ENCODE peak calls at places on chromosome 14, in four cellular contexts. One of them, this sample, is unnamed. For H3K4me1 and H3K36me3, the result is how much of the 10 kb centered on the place peaks cover.

GRCh38 chr14:68580096-68580640 is 212.7 kb downstream of the ZFP36L1 start:
- DNase-seq in Peyer's patch: no peak
- DNase-seq in gastrocnemius medialis: no peak
- DNase-seq in hepatocyte: no peak
- DNase-seq in this sample: no peak

GRCh38 chr14:44928793-44929192 is 33.0 kb downstream of the KLHL28 start:
- DNase-seq in Peyer's patch: no peak
- DNase-seq in gastrocnemius medialis: no peak
- DNase-seq in hepatocyte: no peak
- DNase-seq in this sample: no peak

GRCh38 chr14:28676481-28676880 is 90.1 kb upstream of the FOXG1 start:
- DNase-seq in Peyer's patch: no peak
- DNase-seq in gastrocnemius medialis: no peak
- DNase-seq in hepatocyte: peak
- DNase-seq in this sample: no peak

GRCh38 chr14:49768301-49769121 is 558 bp downstream of the KLHDC2 start:
- DNase-seq in Peyer's patch: peak
- DNase-seq in gastrocnemius medialis: peak
- DNase-seq in hepatocyte: peak
- DNase-seq in this sample: peak

GRCh38 chr14:50062438-50063039 is 53.8 kb downstream of the VCPKMT start:
- DNase-seq in Peyer's patch: peak
- DNase-seq in gastrocnemius medialis: no peak
- DNase-seq in hepatocyte: peak
- DNase-seq in this sample: peak

GRCh38 chr14:52055215-52055614 is 13.6 kb downstream of the NID2 start:
- DNase-seq in Peyer's patch: no peak
- DNase-seq in gastrocnemius medialis: no peak
- DNase-seq in hepatocyte: no peak
- DNase-seq in this sample: no peak

GRCh38 chr14:74664717-74665116 is 48.2 kb downstream of the AREL1 start:
- DNase-seq in Peyer's patch: no peak
- DNase-seq in gastrocnemius medialis: no peak
- DNase-seq in hepatocyte: no peak
- DNase-seq in this sample: no peak

GRCh38 chr14:75361751-75362433 is 65.9 kb upstream of the JDP2 start:
- DNase-seq in Peyer's patch: no peak
- DNase-seq in gastrocnemius medialis: peak
- DNase-seq in hepatocyte: no peak
- DNase-seq in this sample: no peak

GRCh38 chr14:50363734-50364113 is 33.0 kb downstream of the CDKL1 start:
- DNase-seq in Peyer's patch: peak
- DNase-seq in gastrocnemius medialis: peak
- DNase-seq in hepatocyte: no peak
- DNase-seq in this sample: no peak

GRCh38 chr14:56648508-56649301 is 69.1 kb downstream of the TMEM260 start:
- DNase-seq in Peyer's patch: no peak
- DNase-seq in gastrocnemius medialis: no peak
- DNase-seq in hepatocyte: no peak
- DNase-seq in this sample: no peak

GRCh38 chr14:101478796-101479410 is 82.4 kb upstream of the DIO3 start:
- DNase-seq in Peyer's patch: no peak
- DNase-seq in gastrocnemius medialis: no peak
- DNase-seq in hepatocyte: no peak
- DNase-seq in this sample: no peak

GRCh38 chr14:71142375-71143038 is 235.2 kb downstream of the PCNX1 start:
- DNase-seq in Peyer's patch: no peak
- DNase-seq in gastrocnemius medialis: no peak
- DNase-seq in hepatocyte: no peak
- DNase-seq in this sample: no peak

GRCh38 chr14:61188936-61189808 is 92.0 kb downstream of the TMEM30B start:
- DNase-seq in Peyer's patch: no peak
- DNase-seq in gastrocnemius medialis: peak
- DNase-seq in hepatocyte: peak
- DNase-seq in this sample: peak

GRCh38 chr14:75188520-75189267 is 12.3 kb upstream of the TMED10 start:
- DNase-seq in Peyer's patch: peak
- DNase-seq in gastrocnemius medialis: peak
- DNase-seq in hepatocyte: no peak
- DNase-seq in this sample: no peak

GRCh38 chr14:92656306-92656705 is 92.1 kb downstream of the LGMN start:
- DNase-seq in Peyer's patch: no peak
- DNase-seq in gastrocnemius medialis: no peak
- DNase-seq in hepatocyte: no peak
- DNase-seq in this sample: no peak

GRCh38 chr14:41047763-41048162 is 558.9 kb upstream of the LRFN5 start:
- DNase-seq in Peyer's patch: no peak
- DNase-seq in gastrocnemius medialis: no peak
- DNase-seq in hepatocyte: no peak
- DNase-seq in this sample: no peak

GRCh38 chr14:83356080-83356479 is 1822.4 kb upstream of the SEL1L start:
- DNase-seq in Peyer's patch: no peak
- DNase-seq in gastrocnemius medialis: no peak
- DNase-seq in hepatocyte: no peak
- DNase-seq in this sample: no peak

GRCh38 chr14:53190938-53191337 is 37.8 kb upstream of the DDHD1 start:
- DNase-seq in Peyer's patch: no peak
- DNase-seq in gastrocnemius medialis: no peak
- DNase-seq in hepatocyte: no peak
- DNase-seq in this sample: no peak

GRCh38 chr14:97266653-97267052 is 469.5 kb downstream of the VRK1 start:
- DNase-seq in Peyer's patch: no peak
- DNase-seq in gastrocnemius medialis: no peak
- DNase-seq in hepatocyte: peak
- DNase-seq in this sample: no peak

GRCh38 chr14:32077081-32078029 is at the start of gene ARHGAP5:
- DNase-seq in Peyer's patch: peak
- DNase-seq in gastrocnemius medialis: peak
- DNase-seq in hepatocyte: peak
- DNase-seq in this sample: peak

GRCh38 chr14:89365071-89365801 is 51.8 kb downstream of the FOXN3 start:
- DNase-seq in Peyer's patch: peak
- DNase-seq in gastrocnemius medialis: no peak
- DNase-seq in hepatocyte: no peak
- DNase-seq in this sample: no peak

GRCh38 chr14:95481391-95482022 is 34.9 kb downstream of the SYNE3 start:
- DNase-seq in Peyer's patch: no peak
- DNase-seq in gastrocnemius medialis: no peak
- DNase-seq in hepatocyte: no peak
- DNase-seq in this sample: no peak

GRCh38 chr14:60505448-60505847 is 3.5 kb upstream of the SIX6 start:
- DNase-seq in Peyer's patch: no peak
- DNase-seq in gastrocnemius medialis: no peak
- DNase-seq in hepatocyte: no peak
- DNase-seq in this sample: no peak

GRCh38 chr14:48140804-48141203 is 465.4 kb upstream of the MDGA2 start:
- DNase-seq in Peyer's patch: no peak
- DNase-seq in gastrocnemius medialis: no peak
- DNase-seq in hepatocyte: no peak
- DNase-seq in this sample: no peak

GRCh38 chr14:53924754-53925153 is 31.9 kb downstream of the BMP4 start:
- DNase-seq in Peyer's patch: no peak
- DNase-seq in gastrocnemius medialis: no peak
- DNase-seq in hepatocyte: peak
- DNase-seq in this sample: no peak

GRCh38 chr14:52660325-52660724 is 35.0 kb downstream of the ERO1A start:
- DNase-seq in Peyer's patch: no peak
- DNase-seq in gastrocnemius medialis: no peak
- DNase-seq in hepatocyte: no peak
- DNase-seq in this sample: no peak

GRCh38 chr14:48616941-48617340 is 941.5 kb upstream of the MDGA2 start:
- DNase-seq in Peyer's patch: no peak
- DNase-seq in gastrocnemius medialis: no peak
- DNase-seq in hepatocyte: no peak
- DNase-seq in this sample: no peak

GRCh38 chr14:56172571-56172971 is 54.4 kb downstream of the PELI2 start:
- DNase-seq in Peyer's patch: no peak
- DNase-seq in gastrocnemius medialis: no peak
- DNase-seq in hepatocyte: no peak
- DNase-seq in this sample: no peak

GRCh38 chr14:59301354-59301753 is 112.9 kb downstream of the DAAM1 start:
- DNase-seq in Peyer's patch: peak
- DNase-seq in gastrocnemius medialis: no peak
- DNase-seq in hepatocyte: no peak
- DNase-seq in this sample: no peak

GRCh38 chr14:82854851-82855250 is 1321.2 kb upstream of the SEL1L start:
- DNase-seq in Peyer's patch: no peak
- DNase-seq in gastrocnemius medialis: no peak
- DNase-seq in hepatocyte: no peak
- DNase-seq in this sample: no peak

GRCh38 chr14:22472935-22473854 is 115.8 kb downstream of the DAD1 start:
- DNase-seq in Peyer's patch: peak
- DNase-seq in gastrocnemius medialis: no peak
- DNase-seq in hepatocyte: peak
- DNase-seq in this sample: no peak

GRCh38 chr14:32611752-32612151 is 282.7 kb downstream of the AKAP6 start:
- DNase-seq in Peyer's patch: no peak
- DNase-seq in gastrocnemius medialis: no peak
- DNase-seq in hepatocyte: no peak
- DNase-seq in this sample: no peak

GRCh38 chr14:75196468-75196867 is 20.1 kb upstream of the TMED10 start:
- DNase-seq in Peyer's patch: no peak
- DNase-seq in gastrocnemius medialis: no peak
- DNase-seq in hepatocyte: peak
- DNase-seq in this sample: peak

GRCh38 chr14:29911815-29912214 is 15.8 kb downstream of the PRKD1 start:
- DNase-seq in Peyer's patch: no peak
- DNase-seq in gastrocnemius medialis: no peak
- DNase-seq in hepatocyte: no peak
- DNase-seq in this sample: no peak

GRCh38 chr14:80523518-80524117 is 312.3 kb upstream of the DIO2 start:
- DNase-seq in Peyer's patch: no peak
- DNase-seq in gastrocnemius medialis: no peak
- DNase-seq in hepatocyte: no peak
- DNase-seq in this sample: no peak

GRCh38 chr14:36020120-36021029 is 156.1 kb downstream of the PTCSC3 start:
- DNase-seq in Peyer's patch: no peak
- DNase-seq in gastrocnemius medialis: no peak
- DNase-seq in hepatocyte: no peak
- DNase-seq in this sample: no peak

GRCh38 chr14:96239759-96240158 is 16.3 kb upstream of the BDKRB1 start:
- DNase-seq in Peyer's patch: no peak
- DNase-seq in gastrocnemius medialis: no peak
- DNase-seq in hepatocyte: peak
- DNase-seq in this sample: peak

GRCh38 chr14:51328089-51328941 is 88.3 kb downstream of the TMX1 start:
- DNase-seq in Peyer's patch: no peak
- DNase-seq in gastrocnemius medialis: no peak
- DNase-seq in hepatocyte: no peak
- DNase-seq in this sample: no peak

GRCh38 chr14:94473666-94474410 is 2.2 kb downstream of the SERPINA9 start:
- DNase-seq in Peyer's patch: no peak
- DNase-seq in gastrocnemius medialis: no peak
- DNase-seq in hepatocyte: no peak
- DNase-seq in this sample: no peak

GRCh38 chr14:94469261-94469660 is 6.7 kb downstream of the SERPINA9 start:
- DNase-seq in Peyer's patch: no peak
- DNase-seq in gastrocnemius medialis: no peak
- DNase-seq in hepatocyte: no peak
- DNase-seq in this sample: no peak

GRCh38 chr14:94470311-94470710 is 5.7 kb downstream of the SERPINA9 start:
- DNase-seq in Peyer's patch: no peak
- DNase-seq in gastrocnemius medialis: no peak
- DNase-seq in hepatocyte: no peak
- DNase-seq in this sample: no peak

GRCh38 chr14:94472842-94473241 is 3.2 kb downstream of the SERPINA9 start:
- DNase-seq in Peyer's patch: no peak
- DNase-seq in gastrocnemius medialis: no peak
- DNase-seq in hepatocyte: no peak
- DNase-seq in this sample: no peak

GRCh38 chr14:94471045-94471444 is 5.0 kb downstream of the SERPINA9 start:
- DNase-seq in Peyer's patch: no peak
- DNase-seq in gastrocnemius medialis: no peak
- DNase-seq in hepatocyte: no peak
- DNase-seq in this sample: no peak
- H3K4me1 ChIP-seq in Peyer's patch: under half
- H3K4me1 ChIP-seq in gastrocnemius medialis: under half
- H3K4me1 ChIP-seq in hepatocyte: under half
- H3K4me1 ChIP-seq in this sample: under half

DNA sequence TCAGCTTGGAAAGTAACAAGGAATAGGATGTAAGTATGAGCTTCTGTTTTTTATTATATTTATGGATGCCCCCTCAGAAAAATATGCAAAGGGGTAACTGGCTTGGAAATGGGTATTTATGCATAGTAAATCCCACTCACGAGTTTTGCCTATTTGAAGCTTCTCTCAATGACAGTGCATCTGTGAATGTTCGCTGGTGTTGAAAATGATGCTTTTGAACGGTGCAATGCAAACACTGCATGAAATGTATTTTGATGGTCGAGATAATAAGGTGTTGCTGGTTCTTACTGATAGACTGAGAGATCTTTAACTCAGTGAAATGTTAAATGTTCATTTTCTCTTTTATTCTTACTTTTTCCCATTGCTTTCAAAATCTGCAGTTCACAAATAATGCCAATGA is 36.0 kb upstream of the PSEN1 start:
- DNase-seq in Peyer's patch: no peak
- DNase-seq in gastrocnemius medialis: no peak
- DNase-seq in hepatocyte: no peak
- DNase-seq in this sample: no peak
- TF ChIP-seq CTCF in Peyer's patch: no peak
- TF ChIP-seq CTCF in gastrocnemius medialis: no peak
- TF ChIP-seq CTCF in hepatocyte: no peak
- TF ChIP-seq CTCF in this sample: no peak

DNA sequence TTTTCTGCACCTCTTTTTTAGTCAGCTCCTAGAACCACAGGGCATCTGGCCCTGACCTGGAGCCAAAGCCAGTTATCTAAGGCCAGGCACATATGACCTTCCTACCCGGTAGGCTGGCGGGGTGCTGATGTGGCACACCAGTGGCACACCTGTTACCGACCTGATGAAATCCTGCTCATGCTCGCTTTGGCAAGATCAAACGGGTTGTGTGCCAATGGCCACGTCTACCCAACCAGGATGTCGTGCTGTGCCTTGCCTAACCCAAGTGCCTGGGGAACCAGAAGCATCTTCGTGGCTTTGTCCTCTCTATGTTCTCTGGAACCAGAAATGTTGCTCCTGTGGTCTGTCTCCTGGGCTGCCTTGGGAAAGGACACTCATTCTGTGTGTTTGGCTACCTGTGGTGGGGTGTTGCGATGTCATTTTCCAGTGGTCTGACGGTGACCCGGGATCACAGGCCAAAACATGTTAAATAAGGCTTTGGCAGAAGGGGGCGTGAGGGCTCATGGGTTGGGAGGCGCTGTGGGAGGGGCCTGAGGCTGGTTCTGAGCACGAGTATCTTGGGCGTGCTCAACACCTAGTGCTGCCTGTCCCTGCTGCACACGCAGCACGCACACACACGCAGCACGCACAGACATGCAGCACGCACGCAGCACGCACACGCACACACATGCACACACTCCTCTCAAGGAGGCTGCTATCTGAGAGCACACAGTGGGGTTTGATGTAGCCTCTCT is 27.9 kb downstream of the CCNK start:
- DNase-seq in Peyer's patch: peak
- DNase-seq in gastrocnemius medialis: peak
- DNase-seq in hepatocyte: peak
- DNase-seq in this sample: no peak
- H3K36me3 ChIP-seq in Peyer's patch: under half
- H3K36me3 ChIP-seq in gastrocnemius medialis: half or more
- H3K36me3 ChIP-seq in hepatocyte: under half
- H3K36me3 ChIP-seq in this sample: under half

GRCh38 chr14:104660597-104660996 is 28.8 kb upstream of the INF2 start:
- DNase-seq in Peyer's patch: peak
- DNase-seq in gastrocnemius medialis: no peak
- DNase-seq in hepatocyte: no peak
- DNase-seq in this sample: peak
- H3K4me1 ChIP-seq in Peyer's patch: under half
- H3K4me1 ChIP-seq in gastrocnemius medialis: under half
- H3K4me1 ChIP-seq in hepatocyte: under half
- H3K4me1 ChIP-seq in this sample: under half